ENCODE peak calls at places on chromosomes 16 and 17, in five cellular contexts. U is spleen, O is choroid plexus epithelial cell, S is HCT116, K is adipocyte. Y is an unnamed sample.

GRCh38 chr17:82490512-82491195 is 28.9 kb upstream of the FOXK2 start:
- DNase-seq in U (no peak), O (no peak), S (no peak), K (no peak), Y (no peak)

GRCh38 chr17:33756021-33756420 is 462.9 kb upstream of the ASIC2 start:
- DNase-seq in U (no peak), O (no peak), S (no peak), K (no peak), Y (no peak)

GRCh38 chr16:87704754-87705353 is 60.9 kb downstream of the KLHDC4 start:
- DNase-seq in U (no peak), O (no peak), S (no peak), K (no peak), Y (no peak)

GRCh38 chr16:79864781-79865391 is 264.3 kb upstream of the MAF start:
- DNase-seq in U (no peak), O (no peak), S (no peak), K (no peak), Y (no peak)

GRCh38 chr17:39174907-39175694 is 9.1 kb upstream of the ARL5C start:
- DNase-seq in U (peak; percentile 92), O (peak; percentile 78), S (peak; percentile 26), K (peak; percentile 83), Y (peak; percentile 72)

GRCh38 chr17:2241823-2242222 is 61.8 kb downstream of the SMG6 start:
- DNase-seq in U (no peak), O (peak; percentile 95), S (no peak), K (no peak), Y (peak; percentile 91)

GRCh38 chr16:79067600-79067999 is 532.9 kb downstream of the MAF start:
- DNase-seq in U (no peak), O (no peak), S (no peak), K (no peak), Y (no peak)

GRCh38 chr17:68624381-68624780 is 23.2 kb upstream of the FAM20A start:
- DNase-seq in U (no peak), O (no peak), S (no peak), K (no peak), Y (no peak)

GRCh38 chr17:17408236-17408794 is 68.5 kb upstream of the MED9 start:
- DNase-seq in U (no peak), O (peak; percentile 57), S (no peak), K (no peak), Y (peak; percentile 79)

GRCh38 chr17:79948918-79949645 is 86.6 kb downstream of the TBC1D16 start:
- DNase-seq in U (peak; percentile 65), O (no peak), S (no peak), K (no peak), Y (no peak)

GRCh38 chr17:79948406-79948917 is 87.2 kb downstream of the TBC1D16 start:
- DNase-seq in U (peak; percentile 49), O (no peak), S (no peak), K (no peak), Y (no peak)

GRCh38 chr17:79950306-79950705 is 85.4 kb downstream of the TBC1D16 start:
- DNase-seq in U (no peak), O (no peak), S (no peak), K (no peak), Y (no peak)

GRCh38 chr17:79950711-79951110 is 85.0 kb downstream of the TBC1D16 start:
- DNase-seq in U (no peak), O (no peak), S (no peak), K (no peak), Y (no peak)

GRCh38 chr17:79949646-79950292 is 85.9 kb downstream of the TBC1D16 start:
- DNase-seq in U (no peak), O (no peak), S (no peak), K (no peak), Y (no peak)
- H3K4me3 ChIP-seq in U (no peak overlapping the region), O (no peak overlapping the region), S (no peak overlapping the region), K (no peak overlapping the region), Y (no peak overlapping the region)

GRCh38 chr17:384622-385194 is 32.1 kb upstream of the RPH3AL start:
- DNase-seq in U (no peak), O (no peak), S (no peak), K (no peak), Y (no peak)
- H3K4me3 ChIP-seq in U (peak overlapping the region; percentile 63), O (no peak overlapping the region), S (peak overlapping the region; percentile 57), K (no peak overlapping the region), Y (no peak overlapping the region)

GRCh38 chr16:66553223-66553622 is 847 bp downstream of the CKLF start:
- DNase-seq in U (no peak), O (no peak), S (no peak), K (no peak), Y (no peak)
- H3K4me3 ChIP-seq in U (peak overlapping the region; percentile 84), O (peak overlapping the region; percentile 84), S (peak overlapping the region; percentile 69), K (peak overlapping the region; percentile 94), Y (peak overlapping the region; percentile 79)

GRCh38 chr16:34050787-34051320 is 591.4 kb downstream of the TP53TG3F start:
- DNase-seq in U (no peak), O (no peak), S (no peak), K (no peak), Y (no peak)

GRCh38 chr16:34054969-34055368 is 595.6 kb downstream of the TP53TG3F start:
- DNase-seq in U (no peak), O (no peak), S (no peak), K (no peak), Y (no peak)

GRCh38 chr16:34054137-34054536 is 594.7 kb downstream of the TP53TG3F start:
- DNase-seq in U (no peak), O (no peak), S (no peak), K (no peak), Y (no peak)
- H3K4me3 ChIP-seq in U (no peak overlapping the region), O (no peak overlapping the region), S (no peak overlapping the region), K (no peak overlapping the region), Y (no peak overlapping the region)

GRCh38 chr16:14002416-14002815 is 68.7 kb upstream of the MRTFB start:
- DNase-seq in U (no peak), O (peak; percentile 25), S (no peak), K (no peak), Y (no peak)
- H3K4me3 ChIP-seq in U (no peak overlapping the region), O (no peak overlapping the region), S (no peak overlapping the region), K (no peak overlapping the region), Y (no peak overlapping the region)

GRCh38 chr16:18945233-18945632 is 19.0 kb upstream of the SMG1 start:
- DNase-seq in U (no peak), O (no peak), S (no peak), K (no peak), Y (no peak)

GRCh38 chr16:18938986-18939385 is 12.8 kb upstream of the SMG1 start:
- DNase-seq in U (no peak), O (no peak), S (no peak), K (no peak), Y (no peak)

GRCh38 chr16:18942069-18942468 is 15.9 kb upstream of the SMG1 start:
- DNase-seq in U (no peak), O (no peak), S (no peak), K (peak; percentile 28), Y (no peak)

GRCh38 chr16:18941471-18941870 is 15.3 kb upstream of the SMG1 start:
- DNase-seq in U (no peak), O (no peak), S (no peak), K (no peak), Y (no peak)

DNA sequence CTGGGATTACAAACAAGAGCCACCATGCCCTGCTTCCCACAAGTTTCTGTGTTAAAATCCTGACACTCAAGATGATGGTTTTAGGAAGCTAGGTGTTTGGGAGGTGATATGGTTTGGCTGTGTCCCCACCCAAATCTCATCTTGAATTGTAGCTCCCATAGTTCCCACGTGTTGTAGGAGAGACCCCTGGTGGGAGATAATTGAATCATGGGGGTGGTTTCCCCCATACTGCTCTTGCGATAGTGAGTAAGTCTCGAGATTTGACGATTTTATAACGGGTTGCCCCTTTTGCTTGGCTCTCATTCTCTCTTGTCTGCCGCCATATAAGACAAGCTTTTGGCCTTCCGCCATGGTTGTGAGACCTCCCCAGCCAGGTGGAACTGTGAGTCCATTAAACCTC is 17.2 kb upstream of the SMG1 start:
- DNase-seq in U (no peak), O (no peak), S (no peak), K (no peak), Y (no peak)
- H3K4me3 ChIP-seq in U (no peak overlapping the region), O (no peak overlapping the region), S (no peak overlapping the region), K (no peak overlapping the region), Y (no peak overlapping the region)

DNA sequence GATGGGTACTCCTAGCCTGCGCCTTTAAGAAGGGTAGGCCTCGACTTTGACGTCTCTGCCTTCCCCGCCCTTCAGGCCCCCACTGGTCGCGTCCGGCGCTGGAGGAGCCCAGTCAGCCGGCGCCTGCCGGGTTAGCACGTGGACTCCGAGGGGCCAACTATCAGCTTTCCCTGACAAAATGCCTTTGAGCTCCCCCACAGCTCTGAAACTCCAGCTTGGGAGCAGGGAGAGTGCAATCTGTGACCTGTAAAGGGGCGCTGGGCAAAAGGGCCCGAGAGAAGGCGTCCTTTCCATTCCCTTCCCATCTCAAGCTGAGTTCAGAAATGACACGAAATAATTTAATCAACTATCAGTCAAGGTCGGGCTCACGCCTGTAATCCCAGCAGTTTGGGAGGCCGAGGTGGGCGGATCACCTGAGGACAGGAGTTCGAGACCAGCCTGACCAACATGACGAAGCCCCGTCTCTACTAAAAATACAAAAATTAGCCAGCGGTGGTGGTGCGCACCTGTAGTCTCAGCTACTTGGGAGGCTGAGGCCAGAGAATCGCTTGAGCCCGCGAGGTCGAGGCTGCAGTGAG is 2.3 kb upstream of the SLC25A39 start:
- DNase-seq in U (peak; percentile 99), O (peak; percentile 99), S (peak; percentile 97), K (peak; percentile 99), Y (peak; percentile 98)
- H3K4me3 ChIP-seq in U (peak overlapping the region; percentile 89), O (peak overlapping the region; percentile 25), S (peak overlapping the region; percentile 44), K (peak overlapping the region; percentile 60), Y (no peak overlapping the region)

GRCh38 chr17:50207792-50208567 is 6.5 kb upstream of the COL1A1 start:
- DNase-seq in U (no peak), O (no peak), S (no peak), K (peak; percentile 1), Y (no peak)

GRCh38 chr17:50205931-50206505 is 4.6 kb upstream of the COL1A1 start:
- DNase-seq in U (no peak), O (no peak), S (no peak), K (peak; percentile 2), Y (no peak)

GRCh38 chr17:50208611-50209061 is 7.2 kb upstream of the COL1A1 start:
- DNase-seq in U (no peak), O (no peak), S (no peak), K (no peak), Y (no peak)

GRCh38 chr17:50206604-50207293 is 5.3 kb upstream of the COL1A1 start:
- DNase-seq in U (no peak), O (peak; percentile 65), S (no peak), K (peak; percentile 88), Y (peak; percentile 68)

DNA sequence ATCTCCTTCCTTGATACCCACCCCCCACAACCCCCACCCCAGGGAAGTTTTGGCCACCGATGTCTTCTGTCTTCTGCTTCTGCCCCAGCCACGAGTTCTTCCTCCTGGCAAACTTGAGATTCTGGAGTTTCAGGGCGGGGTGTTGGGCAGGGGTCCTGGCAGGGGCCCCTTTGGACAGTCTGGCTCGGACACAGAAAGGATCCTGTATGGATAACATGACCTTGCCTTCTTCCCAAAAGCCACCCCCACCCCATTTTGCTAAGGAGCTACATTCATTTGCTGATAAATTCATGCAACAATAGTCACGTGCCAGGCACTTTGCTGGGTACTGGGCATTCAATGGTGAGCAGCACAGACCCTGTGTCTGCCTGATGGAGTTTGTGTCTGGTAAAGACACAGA is 5.9 kb upstream of the COL1A1 start:
- DNase-seq in U (no peak), O (no peak), S (no peak), K (peak; percentile 19), Y (no peak)
- H3K4me3 ChIP-seq in U (no peak overlapping the region), O (no peak overlapping the region), S (no peak overlapping the region), K (no peak overlapping the region), Y (no peak overlapping the region)